ENCODE peak calls at places on chromosomes 16 and 17, in five cellular contexts. X, Z, L, K and U are unnamed samples.

GRCh38 chr16:7185689-7186088 is 147.0 kb upstream of the RBFOX1 start:
- DNase-seq in X (no peak), Z (no peak), L (no peak), K (no peak), U (no peak)

GRCh38 chr17:17840751-17841591 is 4.2 kb upstream of the SREBF1 start:
- DNase-seq in X (peak), Z (no peak), L (no peak), K (no peak), U (no peak)

GRCh38 chr17:39123627-39124026 is 27.8 kb downstream of the PLXDC1 start:
- DNase-seq in X (no peak), Z (no peak), L (no peak), K (no peak), U (no peak)

GRCh38 chr17:15466131-15466530 is 1.3 kb downstream of the CDRT4 start:
- DNase-seq in X (no peak), Z (no peak), L (no peak), K (no peak), U (no peak)

GRCh38 chr17:64506201-64506575 is at the start of gene DDX5:
- DNase-seq in X (peak), Z (peak), L (peak), K (peak), U (peak)

GRCh38 chr17:39601010-39601597 is 6.6 kb downstream of the NEUROD2 start:
- DNase-seq in X (no peak), Z (no peak), L (no peak), K (no peak), U (no peak)

GRCh38 chr17:50772251-50772650 is 4.9 kb upstream of the ANKRD40CL start:
- DNase-seq in X (no peak), Z (no peak), L (no peak), K (peak), U (peak)

GRCh38 chr16:22635345-22635744 is 124.7 kb downstream of the NPIPB5 start:
- DNase-seq in X (no peak), Z (no peak), L (no peak), K (no peak), U (no peak)

GRCh38 chr16:2156025-2156848 is 655 bp downstream of the TRAF7 start:
- DNase-seq in X (peak), Z (no peak), L (no peak), K (peak), U (peak)

GRCh38 chr16:11989238-11990160 is 13.0 kb downstream of the SNX29 start:
- DNase-seq in X (no peak), Z (no peak), L (no peak), K (no peak), U (no peak)

GRCh38 chr16:87165885-87166284 is 151.3 kb downstream of the C16orf95 start:
- DNase-seq in X (no peak), Z (no peak), L (no peak), K (no peak), U (no peak)

GRCh38 chr17:69443138-69443537 is 28.6 kb downstream of the MAP2K6 start:
- DNase-seq in X (no peak), Z (no peak), L (no peak), K (no peak), U (no peak)

GRCh38 chr17:34390649-34391048 is 27.6 kb upstream of the CCL1 start:
- DNase-seq in X (no peak), Z (no peak), L (no peak), K (no peak), U (no peak)

GRCh38 chr17:39170558-39170957 is 4.6 kb upstream of the ARL5C start:
- DNase-seq in X (no peak), Z (no peak), L (no peak), K (no peak), U (no peak)

GRCh38 chr17:64232466-64233262 is 30.4 kb downstream of the TEX2 start:
- DNase-seq in X (no peak), Z (no peak), L (no peak), K (no peak), U (no peak)

GRCh38 chr17:76018801-76019200 is 8.3 kb downstream of the EVPL start:
- DNase-seq in X (no peak), Z (no peak), L (no peak), K (no peak), U (no peak)

GRCh38 chr16:70529051-70529777 is 5.6 kb downstream of the SF3B3 start:
- DNase-seq in X (peak), Z (no peak), L (no peak), K (peak), U (peak)

GRCh38 chr16:10579965-10580918 is at the start of gene EMP2:
- DNase-seq in X (peak), Z (peak), L (peak), K (peak), U (peak)

GRCh38 chr16:27244363-27244755 is 24.2 kb downstream of the NSMCE1 start:
- DNase-seq in X (no peak), Z (no peak), L (no peak), K (no peak), U (no peak)

GRCh38 chr16:57639172-57639571 is 10.7 kb downstream of the ADGRG1 start:
- DNase-seq in X (no peak), Z (no peak), L (no peak), K (no peak), U (peak)

GRCh38 chr16:71461686-71462648 is at the start of gene ZNF23:
- DNase-seq in X (peak), Z (peak), L (peak), K (peak), U (peak)

GRCh38 chr17:10457952-10458351 is 11.4 kb downstream of the MYH4 start:
- DNase-seq in X (no peak), Z (no peak), L (no peak), K (no peak), U (no peak)

GRCh38 chr17:10460062-10460461 is 9.3 kb downstream of the MYH4 start:
- DNase-seq in X (no peak), Z (no peak), L (no peak), K (no peak), U (no peak)

DNA sequence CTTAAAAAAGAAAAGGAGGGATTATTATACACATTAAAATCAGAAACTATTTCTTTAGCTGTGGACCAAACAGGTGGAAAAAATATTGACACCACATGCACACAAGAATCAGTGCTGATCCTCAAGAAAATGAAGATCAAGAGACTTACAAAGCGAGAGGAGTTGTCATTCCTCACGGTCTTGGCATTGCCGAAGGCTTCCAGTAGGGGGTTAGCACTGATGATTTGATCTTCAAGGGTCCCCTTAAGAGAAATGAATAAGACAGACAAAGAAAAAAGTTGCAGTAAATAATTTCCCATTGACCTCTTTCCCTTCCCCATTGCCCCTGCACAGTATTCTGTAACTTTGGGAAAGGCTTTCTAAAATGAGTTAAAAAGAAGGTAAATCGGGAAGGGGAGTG is 6.0 kb downstream of the MYH4 start:
- DNase-seq in X (no peak), Z (no peak), L (no peak), K (no peak), U (no peak)
- TF ChIP-seq CTCF in X (no peak), Z (no peak), L (no peak), K (no peak), U (no peak)

DNA sequence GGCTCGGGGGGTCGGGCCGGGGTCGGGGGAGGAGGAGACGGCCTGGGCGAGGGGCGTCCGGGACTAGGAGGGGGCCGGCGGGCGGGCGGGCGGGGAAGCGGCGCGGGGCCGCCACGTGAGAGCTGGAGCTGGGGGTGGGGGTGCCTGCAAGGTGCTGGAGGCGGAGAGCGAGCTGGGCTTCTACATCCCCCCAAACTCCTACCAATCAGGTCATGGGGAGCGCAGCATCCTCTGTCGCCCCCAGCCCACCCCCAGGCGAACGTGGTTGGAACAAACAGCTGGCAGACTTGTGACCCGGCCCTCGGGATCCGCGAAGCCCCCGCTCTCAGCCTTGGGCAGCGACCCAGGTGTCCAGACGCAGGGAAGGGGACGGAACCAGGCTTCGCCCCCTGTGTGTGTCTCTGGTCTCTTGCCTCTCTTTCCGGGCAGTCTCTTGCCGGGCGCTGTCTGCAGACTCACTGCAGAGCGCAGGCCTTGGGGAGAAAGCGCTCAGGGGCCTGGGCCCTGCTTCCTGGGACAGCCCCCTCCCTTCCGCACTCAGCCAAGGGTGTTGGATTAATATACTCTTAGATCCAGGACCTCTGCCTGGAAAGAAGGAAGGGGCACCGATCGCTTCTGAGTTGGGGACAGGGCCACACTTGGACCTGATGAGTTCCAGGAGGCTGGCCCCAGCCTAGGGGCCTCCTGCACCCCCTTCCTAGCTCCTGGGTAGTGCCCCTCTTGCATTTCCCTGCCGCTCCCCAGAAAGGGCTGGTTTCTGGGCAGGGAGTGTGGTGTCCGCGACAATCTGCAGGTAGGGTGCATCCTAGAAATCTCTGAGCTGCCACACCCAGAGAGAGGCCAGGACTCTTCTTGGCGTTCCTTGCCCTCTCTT is 730 bp downstream of the RASL10B start:
- DNase-seq in X (no peak), Z (no peak), L (no peak), K (no peak), U (no peak)
- H3K4me3 ChIP-seq in X (peak), Z (peak), L (peak), K (no peak), U (no peak)

GRCh38 chr17:27524594-27524993 is 68.3 kb downstream of the KSR1 start:
- DNase-seq in X (no peak), Z (no peak), L (no peak), K (no peak), U (no peak)

GRCh38 chr17:27525316-27525715 is 69.1 kb downstream of the KSR1 start:
- DNase-seq in X (no peak), Z (no peak), L (no peak), K (no peak), U (no peak)

GRCh38 chr17:27525836-27526235 is 69.6 kb downstream of the KSR1 start:
- DNase-seq in X (no peak), Z (no peak), L (no peak), K (no peak), U (no peak)

GRCh38 chr17:27529230-27529796 is 73.1 kb downstream of the KSR1 start:
- DNase-seq in X (peak), Z (no peak), L (no peak), K (no peak), U (no peak)

DNA sequence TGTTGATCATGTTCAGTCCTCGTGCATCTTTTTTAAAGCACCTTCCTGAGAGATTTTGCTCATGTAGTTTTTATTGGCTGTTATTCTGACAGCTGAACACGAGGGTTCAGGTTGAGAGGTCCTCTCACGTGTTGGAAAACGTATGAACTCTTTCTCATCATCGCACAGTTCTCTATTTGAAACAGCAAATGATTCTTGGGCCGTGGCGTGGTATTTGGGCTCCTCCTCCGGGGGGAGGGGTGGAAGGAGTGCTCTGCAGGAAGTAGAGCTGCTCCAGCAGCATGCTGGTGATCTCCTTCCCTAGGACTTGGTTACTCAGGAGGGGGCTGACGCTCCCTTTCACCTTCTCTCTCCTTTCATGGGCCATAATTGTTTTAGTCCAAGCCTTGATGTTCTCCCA is 70.4 kb downstream of the KSR1 start:
- DNase-seq in X (peak), Z (peak), L (no peak), K (no peak), U (peak)
- TF ChIP-seq CTCF in X (no peak), Z (no peak), L (no peak), K (no peak), U (no peak)

DNA sequence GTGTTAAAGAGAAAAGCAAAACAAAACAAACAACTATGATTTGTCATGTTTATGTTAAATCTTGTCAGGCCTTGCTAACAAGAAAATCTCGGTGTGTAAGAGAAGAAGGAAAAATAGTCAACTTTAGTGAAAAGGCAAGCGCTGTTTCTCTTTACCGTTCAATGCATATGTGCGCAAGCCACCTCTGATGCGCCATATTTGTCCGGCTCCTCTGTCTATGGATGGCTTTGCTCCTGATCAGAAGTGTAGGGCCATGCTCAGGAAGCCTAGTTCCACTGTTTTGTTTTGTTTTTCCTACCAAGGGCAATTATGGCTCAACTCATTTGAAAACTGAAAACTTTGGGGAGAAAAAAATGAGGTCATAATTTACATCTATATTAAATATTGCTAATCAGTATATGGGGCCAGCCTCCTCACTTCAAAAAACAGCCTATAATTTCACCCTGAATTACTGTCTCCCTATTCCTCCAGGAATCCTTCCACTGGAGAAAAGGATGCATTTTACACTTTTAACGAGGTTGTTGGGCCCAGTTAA is 4.6 kb downstream of the MAF start:
- DNase-seq in X (no peak), Z (no peak), L (no peak), K (peak), U (no peak)
- H3K4me3 ChIP-seq in X (no peak), Z (peak), L (peak), K (peak), U (no peak)

DNA sequence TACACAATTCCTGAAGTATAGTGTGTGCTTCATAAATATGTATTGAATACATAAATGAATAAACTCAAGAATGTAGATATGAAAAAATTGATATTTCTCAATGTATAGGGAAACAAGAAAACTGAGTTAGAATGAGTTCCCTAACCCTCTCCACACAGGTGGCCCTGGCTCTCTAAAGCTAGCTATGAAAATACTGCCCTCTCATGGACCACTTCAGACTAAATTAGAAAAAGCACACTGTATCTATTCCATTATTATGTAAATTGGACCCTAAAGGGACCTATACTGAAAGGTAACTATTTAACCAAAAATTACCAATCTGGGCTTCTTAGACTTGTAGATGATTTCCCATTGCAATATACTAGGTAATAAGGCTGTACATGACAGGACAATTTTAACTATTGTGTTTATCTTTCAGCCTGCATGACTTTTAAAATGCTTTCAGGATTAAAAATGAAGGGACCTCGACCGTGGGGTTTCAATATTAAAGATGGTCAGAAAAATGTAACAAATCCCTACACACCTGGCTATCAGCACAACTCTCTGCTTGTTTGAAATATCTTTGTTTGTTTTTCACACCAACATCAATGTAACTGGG is 672.5 kb upstream of the KIF2B start:
- DNase-seq in X (peak), Z (no peak), L (no peak), K (peak), U (no peak)
- TF ChIP-seq CTCF in X (peak), Z (peak), L (no peak), K (peak), U (no peak)

GRCh38 chr17:46163929-46164594 is 29.2 kb downstream of the KANSL1 start:
- DNase-seq in X (no peak), Z (no peak), L (no peak), K (no peak), U (no peak)

GRCh38 chr17:46159686-46160085 is 33.5 kb downstream of the KANSL1 start:
- DNase-seq in X (peak), Z (no peak), L (no peak), K (no peak), U (no peak)

GRCh38 chr17:46160169-46160568 is 33.1 kb downstream of the KANSL1 start:
- DNase-seq in X (no peak), Z (no peak), L (no peak), K (no peak), U (no peak)

GRCh38 chr17:46163316-46163715 is 29.9 kb downstream of the KANSL1 start:
- DNase-seq in X (no peak), Z (no peak), L (no peak), K (no peak), U (no peak)

GRCh38 chr17:46162871-46163270 is 30.4 kb downstream of the KANSL1 start:
- DNase-seq in X (no peak), Z (no peak), L (no peak), K (no peak), U (no peak)
- H3K4me3 ChIP-seq in X (no peak), Z (no peak), L (no peak), K (no peak), U (no peak)

GRCh38 chr17:13919818-13920217 is 149.5 kb upstream of the COX10 start:
- DNase-seq in X (no peak), Z (no peak), L (no peak), K (no peak), U (no peak)

GRCh38 chr17:13920413-13920812 is 148.9 kb upstream of the COX10 start:
- DNase-seq in X (no peak), Z (no peak), L (no peak), K (no peak), U (no peak)

GRCh38 chr17:13925579-13925978 is 143.7 kb upstream of the COX10 start:
- DNase-seq in X (no peak), Z (no peak), L (no peak), K (no peak), U (no peak)

GRCh38 chr17:13922885-13923284 is 146.4 kb upstream of the COX10 start:
- DNase-seq in X (no peak), Z (no peak), L (no peak), K (no peak), U (no peak)

GRCh38 chr17:13921841-13922776 is 147.2 kb upstream of the COX10 start:
- DNase-seq in X (no peak), Z (no peak), L (no peak), K (no peak), U (no peak)
- TF ChIP-seq CTCF in X (no peak), Z (no peak), L (no peak), K (no peak), U (no peak)